ENCODE peak calls at places on chromosomes 13 and 19, in five cellular contexts. One of them, this sample, is unnamed.

GRCh38 chr13:37075164-37075563 is 15.7 kb upstream of the SUPT20H start:
- DNase-seq in heart right ventricle: no peak
- DNase-seq in CD8-positive, alpha-beta T cell: no peak
- DNase-seq in fibroblast of lung: no peak
- DNase-seq in psoas muscle: no peak
- DNase-seq in this sample: no peak

GRCh38 chr13:27551563-27551962 is 68.8 kb downstream of the LNX2 start:
- DNase-seq in CD8-positive, alpha-beta T cell: no peak
- DNase-seq in psoas muscle: no peak
- DNase-seq in fibroblast of lung: no peak
- DNase-seq in heart right ventricle: no peak
- DNase-seq in this sample: no peak

GRCh38 chr13:29707876-29708543 is 112.5 kb upstream of the SLC7A1 start:
- DNase-seq in fibroblast of lung: peak; percentile 34
- DNase-seq in heart right ventricle: no peak
- DNase-seq in CD8-positive, alpha-beta T cell: peak; percentile 53
- DNase-seq in psoas muscle: no peak
- DNase-seq in this sample: no peak

GRCh38 chr13:50474094-50474654 is 369.3 kb downstream of the DLEU7 start:
- DNase-seq in CD8-positive, alpha-beta T cell: no peak
- DNase-seq in psoas muscle: no peak
- DNase-seq in fibroblast of lung: no peak
- DNase-seq in heart right ventricle: no peak
- DNase-seq in this sample: no peak

GRCh38 chr13:96229356-96229755 is 139.4 kb downstream of the HS6ST3 start:
- DNase-seq in fibroblast of lung: peak; percentile 6
- DNase-seq in heart right ventricle: no peak
- DNase-seq in CD8-positive, alpha-beta T cell: no peak
- DNase-seq in psoas muscle: no peak
- DNase-seq in this sample: no peak

GRCh38 chr19:39659791-39660190 is 4.1 kb downstream of the LGALS16 start:
- DNase-seq in fibroblast of lung: no peak
- DNase-seq in psoas muscle: no peak
- DNase-seq in CD8-positive, alpha-beta T cell: no peak
- DNase-seq in heart right ventricle: no peak
- DNase-seq in this sample: no peak

GRCh38 chr19:40811478-40812341 is 12.7 kb downstream of the EGLN2 start:
- DNase-seq in heart right ventricle: no peak
- DNase-seq in psoas muscle: no peak
- DNase-seq in CD8-positive, alpha-beta T cell: peak; percentile 46
- DNase-seq in fibroblast of lung: no peak
- DNase-seq in this sample: no peak

GRCh38 chr19:623974-624373 is 9.4 kb downstream of the POLRMT start:
- DNase-seq in fibroblast of lung: peak; percentile 78
- DNase-seq in psoas muscle: no peak
- DNase-seq in heart right ventricle: no peak
- DNase-seq in CD8-positive, alpha-beta T cell: no peak
- DNase-seq in this sample: no peak

GRCh38 chr19:17234911-17235617 is 9.0 kb downstream of the OCEL1 start:
- DNase-seq in heart right ventricle: peak; percentile 50
- DNase-seq in fibroblast of lung: peak; percentile 50
- DNase-seq in psoas muscle: peak; percentile 56
- DNase-seq in CD8-positive, alpha-beta T cell: peak; percentile 62
- DNase-seq in this sample: no peak

GRCh38 chr19:44741841-44742352 is 6.6 kb upstream of the BCL3 start:
- DNase-seq in fibroblast of lung: peak; percentile 100
- DNase-seq in CD8-positive, alpha-beta T cell: no peak
- DNase-seq in psoas muscle: peak; percentile 98
- DNase-seq in heart right ventricle: peak; percentile 99
- DNase-seq in this sample: peak; percentile 87

GRCh38 chr19:11673608-11674041 is 65.1 kb downstream of the ZNF823 start:
- DNase-seq in heart right ventricle: peak; percentile 73
- DNase-seq in fibroblast of lung: peak; percentile 73
- DNase-seq in psoas muscle: peak; percentile 73
- DNase-seq in CD8-positive, alpha-beta T cell: no peak
- DNase-seq in this sample: peak; percentile 10

GRCh38 chr13:40639226-40639681 is 27.2 kb downstream of the FOXO1 start:
- DNase-seq in heart right ventricle: no peak
- DNase-seq in CD8-positive, alpha-beta T cell: no peak
- DNase-seq in psoas muscle: no peak
- DNase-seq in fibroblast of lung: peak; percentile 53
- DNase-seq in this sample: no peak

GRCh38 chr19:37413243-37414084 is 42.6 kb downstream of the ZNF527 start:
- DNase-seq in heart right ventricle: no peak
- DNase-seq in fibroblast of lung: peak; percentile 12
- DNase-seq in psoas muscle: no peak
- DNase-seq in CD8-positive, alpha-beta T cell: no peak
- DNase-seq in this sample: no peak

GRCh38 chr13:37148501-37148900 is 43.0 kb upstream of the CSNK1A1L start:
- DNase-seq in fibroblast of lung: no peak
- DNase-seq in heart right ventricle: no peak
- DNase-seq in CD8-positive, alpha-beta T cell: no peak
- DNase-seq in psoas muscle: no peak
- DNase-seq in this sample: no peak

GRCh38 chr13:32031025-32031814 is at the start of gene FRY:
- DNase-seq in fibroblast of lung: peak; percentile 56
- DNase-seq in CD8-positive, alpha-beta T cell: peak; percentile 28
- DNase-seq in psoas muscle: peak; percentile 56
- DNase-seq in heart right ventricle: peak; percentile 70
- DNase-seq in this sample: peak; percentile 84

GRCh38 chr19:50723069-50723468 is at the start of gene CLEC11A:
- DNase-seq in CD8-positive, alpha-beta T cell: no peak
- DNase-seq in fibroblast of lung: peak; percentile 62
- DNase-seq in heart right ventricle: peak; percentile 68
- DNase-seq in psoas muscle: peak; percentile 68
- DNase-seq in this sample: no peak

GRCh38 chr13:77095288-77095687 is 68.3 kb upstream of the FBXL3 start:
- DNase-seq in heart right ventricle: no peak
- DNase-seq in psoas muscle: no peak
- DNase-seq in fibroblast of lung: no peak
- DNase-seq in CD8-positive, alpha-beta T cell: no peak
- DNase-seq in this sample: no peak

GRCh38 chr13:52374389-52374788 is 31.6 kb downstream of the THSD1 start:
- DNase-seq in psoas muscle: no peak
- DNase-seq in CD8-positive, alpha-beta T cell: no peak
- DNase-seq in heart right ventricle: no peak
- DNase-seq in fibroblast of lung: no peak
- DNase-seq in this sample: no peak

GRCh38 chr13:113095146-113096051 is 10.2 kb upstream of the F7 start:
- DNase-seq in heart right ventricle: no peak
- DNase-seq in psoas muscle: no peak
- DNase-seq in CD8-positive, alpha-beta T cell: no peak
- DNase-seq in fibroblast of lung: no peak
- DNase-seq in this sample: no peak

GRCh38 chr13:71017607-71018006 is 849.4 kb downstream of the DACH1 start:
- DNase-seq in heart right ventricle: no peak
- DNase-seq in fibroblast of lung: no peak
- DNase-seq in psoas muscle: no peak
- DNase-seq in CD8-positive, alpha-beta T cell: no peak
- DNase-seq in this sample: no peak

GRCh38 chr19:35887197-35887596 is 13.1 kb downstream of the NFKBID start:
- DNase-seq in fibroblast of lung: no peak
- DNase-seq in psoas muscle: no peak
- DNase-seq in heart right ventricle: no peak
- DNase-seq in CD8-positive, alpha-beta T cell: no peak
- DNase-seq in this sample: no peak

GRCh38 chr19:36140289-36141038 is 598 bp downstream of the CAPNS1 start:
- DNase-seq in heart right ventricle: peak; percentile 38
- DNase-seq in psoas muscle: peak; percentile 35
- DNase-seq in fibroblast of lung: peak; percentile 47
- DNase-seq in CD8-positive, alpha-beta T cell: peak; percentile 43
- DNase-seq in this sample: no peak

GRCh38 chr13:114334305-114335053 is 20.2 kb downstream of the CHAMP1 start:
- DNase-seq in psoas muscle: no peak
- DNase-seq in heart right ventricle: no peak
- DNase-seq in fibroblast of lung: no peak
- DNase-seq in CD8-positive, alpha-beta T cell: no peak
- DNase-seq in this sample: no peak

GRCh38 chr13:88800505-88800904 is 1129.3 kb downstream of the SLITRK5 start:
- DNase-seq in fibroblast of lung: no peak
- DNase-seq in heart right ventricle: no peak
- DNase-seq in CD8-positive, alpha-beta T cell: no peak
- DNase-seq in psoas muscle: no peak
- DNase-seq in this sample: no peak

DNA sequence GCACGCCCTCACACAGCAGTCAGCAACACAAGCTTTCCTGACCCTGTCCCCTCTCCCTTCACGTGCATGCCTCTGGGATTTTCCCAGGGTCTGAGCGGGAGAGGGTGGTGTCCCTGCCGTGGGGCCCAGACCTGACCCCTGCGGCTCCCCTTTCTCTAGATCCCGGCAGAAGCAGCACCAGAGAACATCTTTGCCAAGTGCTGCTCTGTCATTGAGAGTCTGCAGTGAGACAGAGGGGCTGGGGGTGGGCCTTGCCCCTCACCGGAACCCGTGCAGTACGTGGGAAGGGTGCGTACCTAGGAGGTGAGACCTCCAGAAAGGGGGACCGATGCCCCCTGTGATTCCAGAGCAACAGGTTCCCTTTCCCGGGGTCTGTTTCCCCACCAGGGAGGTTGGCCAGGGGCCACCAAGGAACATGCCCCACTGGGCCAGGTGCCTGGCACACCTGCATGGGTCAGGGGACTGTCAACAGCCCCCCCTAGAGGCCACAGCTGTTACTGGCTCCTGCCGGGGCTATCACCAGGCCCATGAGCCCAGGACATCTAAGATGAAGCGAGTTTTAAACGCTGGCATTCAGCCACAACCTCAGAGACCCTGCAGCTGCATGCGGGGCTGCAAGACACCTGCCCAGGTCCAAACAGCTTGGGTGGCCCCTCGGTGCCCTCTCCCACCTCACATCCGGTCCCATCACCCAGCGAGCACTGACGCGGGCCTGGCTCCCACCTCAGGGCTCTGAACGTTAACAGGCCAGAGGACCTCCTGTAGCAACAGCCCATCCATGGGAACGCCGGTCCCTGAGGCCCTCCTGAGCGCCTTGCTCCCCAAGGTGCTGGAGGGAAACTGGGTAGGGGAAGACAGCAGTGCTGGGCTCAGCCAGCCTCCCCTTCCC is 12.3 kb downstream of the KHSRP start:
- DNase-seq in psoas muscle: no peak
- DNase-seq in fibroblast of lung: peak; percentile 9
- DNase-seq in heart right ventricle: no peak
- DNase-seq in CD8-positive, alpha-beta T cell: peak; percentile 60
- DNase-seq in this sample: no peak
- H3K27ac ChIP-seq in psoas muscle: no peak overlapping the region
- H3K27ac ChIP-seq in fibroblast of lung: peak overlapping the region; percentile 28
- H3K27ac ChIP-seq in heart right ventricle: no peak overlapping the region
- H3K27ac ChIP-seq in CD8-positive, alpha-beta T cell: no peak overlapping the region
- H3K27ac ChIP-seq in this sample: peak overlapping the region; percentile 26

GRCh38 chr13:33859691-33860303 is 41.8 kb downstream of the RFC3 start:
- DNase-seq in psoas muscle: no peak
- DNase-seq in fibroblast of lung: peak; percentile 2
- DNase-seq in heart right ventricle: no peak
- DNase-seq in CD8-positive, alpha-beta T cell: no peak
- DNase-seq in this sample: no peak

DNA sequence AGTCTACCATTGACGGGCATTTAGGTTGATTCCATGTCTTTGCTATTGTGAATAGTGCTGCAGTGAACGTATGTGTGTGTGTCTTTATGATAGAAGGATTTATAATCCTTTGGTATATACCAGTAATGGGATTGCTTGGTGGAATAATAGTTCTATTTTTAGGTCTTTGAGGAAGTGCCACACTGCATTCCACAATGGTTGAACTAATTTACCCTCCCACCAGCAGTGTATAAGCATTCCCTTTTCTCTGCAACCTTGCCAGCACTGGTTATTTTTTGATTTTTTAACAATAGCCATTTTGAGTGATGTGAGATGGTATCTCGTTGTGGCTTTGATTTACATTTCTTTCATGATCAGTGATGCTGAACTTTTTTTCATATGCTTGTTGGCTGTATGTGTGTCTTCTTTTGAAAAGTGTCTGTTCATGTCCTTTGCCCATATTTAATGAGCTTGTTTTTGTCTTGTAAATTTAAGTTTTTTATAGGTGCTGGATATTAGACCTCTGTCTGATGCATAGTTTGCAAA is 37.5 kb downstream of the RFC3 start:
- DNase-seq in heart right ventricle: no peak
- DNase-seq in psoas muscle: no peak
- DNase-seq in fibroblast of lung: no peak
- DNase-seq in CD8-positive, alpha-beta T cell: no peak
- DNase-seq in this sample: no peak
- H3K27ac ChIP-seq in heart right ventricle: no peak overlapping the region
- H3K27ac ChIP-seq in psoas muscle: no peak overlapping the region
- H3K27ac ChIP-seq in fibroblast of lung: no peak overlapping the region
- H3K27ac ChIP-seq in CD8-positive, alpha-beta T cell: no peak overlapping the region
- H3K27ac ChIP-seq in this sample: no peak overlapping the region

GRCh38 chr19:56085571-56086275 is 35.4 kb downstream of the ZNF787 start:
- DNase-seq in psoas muscle: no peak
- DNase-seq in CD8-positive, alpha-beta T cell: no peak
- DNase-seq in fibroblast of lung: no peak
- DNase-seq in heart right ventricle: no peak
- DNase-seq in this sample: no peak

GRCh38 chr19:56088454-56089215 is 32.5 kb downstream of the ZNF787 start:
- DNase-seq in CD8-positive, alpha-beta T cell: no peak
- DNase-seq in psoas muscle: no peak
- DNase-seq in fibroblast of lung: no peak
- DNase-seq in heart right ventricle: no peak
- DNase-seq in this sample: no peak

GRCh38 chr19:56089344-56089743 is 31.8 kb downstream of the ZNF787 start:
- DNase-seq in fibroblast of lung: no peak
- DNase-seq in heart right ventricle: no peak
- DNase-seq in CD8-positive, alpha-beta T cell: no peak
- DNase-seq in psoas muscle: no peak
- DNase-seq in this sample: no peak

GRCh38 chr19:56086671-56087430 is 34.2 kb downstream of the ZNF787 start:
- DNase-seq in psoas muscle: no peak
- DNase-seq in fibroblast of lung: no peak
- DNase-seq in CD8-positive, alpha-beta T cell: no peak
- DNase-seq in heart right ventricle: no peak
- DNase-seq in this sample: no peak

DNA sequence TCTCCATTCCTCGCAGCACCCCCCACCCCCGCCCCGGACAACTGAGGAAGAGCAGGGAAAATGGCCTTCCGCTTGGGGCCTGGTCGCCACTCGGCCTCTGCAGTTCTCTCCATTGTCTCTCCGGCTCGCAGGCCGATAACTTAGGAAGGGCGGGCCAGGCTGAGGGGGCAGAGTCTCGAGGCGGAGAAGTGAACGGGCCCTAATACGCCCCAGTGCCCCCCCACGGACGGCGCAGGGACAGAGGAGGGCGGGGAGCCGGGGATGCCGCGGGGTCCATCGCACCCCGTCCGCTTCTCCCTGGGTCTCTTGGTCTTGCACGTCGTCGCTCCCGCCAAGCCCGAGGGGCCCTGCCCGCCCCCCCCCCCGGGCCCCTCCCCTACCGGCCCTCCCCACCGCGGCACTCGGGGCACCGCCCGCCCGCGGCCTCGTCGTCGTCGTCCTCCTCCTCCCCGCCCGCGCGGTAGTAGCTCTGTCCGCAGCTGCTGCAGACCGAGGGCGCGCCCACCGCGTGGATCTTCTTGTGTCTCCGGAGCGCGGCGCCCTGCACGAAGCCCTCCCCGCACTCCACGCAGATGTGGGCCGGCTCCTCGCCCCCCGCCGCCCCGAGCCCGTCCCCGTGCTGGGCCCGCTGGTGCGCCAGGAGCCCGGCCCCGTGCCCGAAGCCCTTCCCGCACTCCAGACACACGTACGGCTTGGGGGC is 33.3 kb downstream of the ZNF787 start:
- DNase-seq in psoas muscle: no peak
- DNase-seq in heart right ventricle: no peak
- DNase-seq in CD8-positive, alpha-beta T cell: no peak
- DNase-seq in fibroblast of lung: no peak
- DNase-seq in this sample: no peak
- H3K27ac ChIP-seq in psoas muscle: no peak overlapping the region
- H3K27ac ChIP-seq in heart right ventricle: peak overlapping the region; percentile 82
- H3K27ac ChIP-seq in CD8-positive, alpha-beta T cell: no peak overlapping the region
- H3K27ac ChIP-seq in fibroblast of lung: no peak overlapping the region
- H3K27ac ChIP-seq in this sample: no peak overlapping the region

GRCh38 chr13:54356849-54357248 is 1328.2 kb downstream of the OLFM4 start:
- DNase-seq in CD8-positive, alpha-beta T cell: no peak
- DNase-seq in psoas muscle: no peak
- DNase-seq in heart right ventricle: no peak
- DNase-seq in fibroblast of lung: no peak
- DNase-seq in this sample: no peak
- H3K27ac ChIP-seq in CD8-positive, alpha-beta T cell: no peak overlapping the region
- H3K27ac ChIP-seq in psoas muscle: no peak overlapping the region
- H3K27ac ChIP-seq in heart right ventricle: no peak overlapping the region
- H3K27ac ChIP-seq in fibroblast of lung: no peak overlapping the region
- H3K27ac ChIP-seq in this sample: no peak overlapping the region